ENCODE peak calls at places on chromosomes 3 and 15, in four cellular contexts. One of them, this sample, is unnamed.

GRCh38 chr15:82064824-82065223 is 19.0 kb upstream of the MEX3B start:
- DNase-seq in SK-N-SH: no peak
- DNase-seq in HepG2: no peak
- DNase-seq in K562: no peak
- DNase-seq in this sample: no peak

GRCh38 chr3:131491775-131492174 is 11.0 kb downstream of the MRPL3 start:
- DNase-seq in SK-N-SH: no peak
- DNase-seq in HepG2: no peak
- DNase-seq in K562: no peak
- DNase-seq in this sample: no peak

GRCh38 chr3:49671291-49672288 is 2.6 kb upstream of the APEH start:
- DNase-seq in SK-N-SH: peak; percentile 85
- DNase-seq in HepG2: peak; percentile 76
- DNase-seq in K562: peak; percentile 65
- DNase-seq in this sample: peak; percentile 61

GRCh38 chr3:66473637-66474036 is 27.2 kb downstream of the LRIG1 start:
- DNase-seq in SK-N-SH: no peak
- DNase-seq in HepG2: no peak
- DNase-seq in K562: no peak
- DNase-seq in this sample: no peak

GRCh38 chr15:42046597-42046996 is 25.8 kb upstream of the PLA2G4E start:
- DNase-seq in SK-N-SH: no peak
- DNase-seq in HepG2: peak; percentile 54
- DNase-seq in K562: no peak
- DNase-seq in this sample: no peak

GRCh38 chr3:155560594-155560993 is 184.3 kb downstream of the PLCH1 start:
- DNase-seq in SK-N-SH: no peak
- DNase-seq in HepG2: no peak
- DNase-seq in K562: no peak
- DNase-seq in this sample: peak; percentile 58

GRCh38 chr3:129039271-129040038 is 21.1 kb upstream of the GP9 start:
- DNase-seq in SK-N-SH: peak; percentile 88
- DNase-seq in HepG2: no peak
- DNase-seq in K562: no peak
- DNase-seq in this sample: no peak

GRCh38 chr3:130878464-130878863 is 15.4 kb upstream of the ATP2C1 start:
- DNase-seq in SK-N-SH: no peak
- DNase-seq in HepG2: no peak
- DNase-seq in K562: no peak
- DNase-seq in this sample: no peak

GRCh38 chr3:134002326-134002725 is 27.4 kb downstream of the SLCO2A1 start:
- DNase-seq in SK-N-SH: no peak
- DNase-seq in HepG2: no peak
- DNase-seq in K562: no peak
- DNase-seq in this sample: no peak

GRCh38 chr3:24963762-24964625 is 464.1 kb upstream of the RARB start:
- DNase-seq in SK-N-SH: peak; percentile 10
- DNase-seq in HepG2: peak; percentile 15
- DNase-seq in K562: no peak
- DNase-seq in this sample: peak; percentile 2

GRCh38 chr15:33292718-33293307 is 18.0 kb upstream of the RYR3 start:
- DNase-seq in SK-N-SH: peak; percentile 67
- DNase-seq in HepG2: peak; percentile 51
- DNase-seq in K562: peak; percentile 50
- DNase-seq in this sample: peak; percentile 51

GRCh38 chr3:141333796-141334626 is 34.3 kb upstream of the ZBTB38 start:
- DNase-seq in SK-N-SH: no peak
- DNase-seq in HepG2: no peak
- DNase-seq in K562: no peak
- DNase-seq in this sample: no peak

GRCh38 chr3:168864107-168865021 is 768.6 kb upstream of the GOLIM4 start:
- DNase-seq in SK-N-SH: no peak
- DNase-seq in HepG2: no peak
- DNase-seq in K562: no peak
- DNase-seq in this sample: no peak

GRCh38 chr3:11717301-11717700 is 73.6 kb upstream of the VGLL4 start:
- DNase-seq in SK-N-SH: no peak
- DNase-seq in HepG2: no peak
- DNase-seq in K562: no peak
- DNase-seq in this sample: no peak

GRCh38 chr3:40137586-40138295 is 171.8 kb upstream of the EIF1B start:
- DNase-seq in SK-N-SH: no peak
- DNase-seq in HepG2: no peak
- DNase-seq in K562: no peak
- DNase-seq in this sample: no peak

GRCh38 chr3:169661567-169662214 is 1.8 kb downstream of the MECOM start:
- DNase-seq in SK-N-SH: peak; percentile 76
- DNase-seq in HepG2: no peak
- DNase-seq in K562: no peak
- DNase-seq in this sample: no peak

GRCh38 chr3:126753191-126754160 is 49.4 kb downstream of the CHCHD6 start:
- DNase-seq in SK-N-SH: no peak
- DNase-seq in HepG2: peak; percentile 59
- DNase-seq in K562: no peak
- DNase-seq in this sample: no peak

GRCh38 chr15:69593981-69594966 is 141.7 kb downstream of the RPLP1 start:
- DNase-seq in SK-N-SH: no peak
- DNase-seq in HepG2: peak; percentile 98
- DNase-seq in K562: no peak
- DNase-seq in this sample: no peak

GRCh38 chr3:194675081-194675640 is 3.2 kb upstream of the LSG1 start:
- DNase-seq in SK-N-SH: no peak
- DNase-seq in HepG2: no peak
- DNase-seq in K562: peak; percentile 29
- DNase-seq in this sample: no peak

GRCh38 chr15:93829115-93829849 is 402.1 kb upstream of the MCTP2 start:
- DNase-seq in SK-N-SH: peak; percentile 36
- DNase-seq in HepG2: no peak
- DNase-seq in K562: no peak
- DNase-seq in this sample: no peak

GRCh38 chr3:14410501-14411165 is 8.2 kb downstream of the SLC6A6 start:
- DNase-seq in SK-N-SH: no peak
- DNase-seq in HepG2: peak; percentile 18
- DNase-seq in K562: peak; percentile 86
- DNase-seq in this sample: no peak

GRCh38 chr3:57743511-57743910 is 12.6 kb upstream of the SLMAP start:
- DNase-seq in SK-N-SH: no peak
- DNase-seq in HepG2: no peak
- DNase-seq in K562: no peak
- DNase-seq in this sample: no peak

GRCh38 chr3:193207290-193207689 is 33.7 kb upstream of the PLAAT1 start:
- DNase-seq in SK-N-SH: no peak
- DNase-seq in HepG2: no peak
- DNase-seq in K562: no peak
- DNase-seq in this sample: no peak

GRCh38 chr3:160822931-160823330 is 66.9 kb downstream of the PPM1L start:
- DNase-seq in SK-N-SH: no peak
- DNase-seq in HepG2: no peak
- DNase-seq in K562: no peak
- DNase-seq in this sample: no peak

GRCh38 chr3:152607179-152607578 is 227.8 kb upstream of the P2RY1 start:
- DNase-seq in SK-N-SH: no peak
- DNase-seq in HepG2: no peak
- DNase-seq in K562: no peak
- DNase-seq in this sample: no peak

GRCh38 chr3:37862219-37862711 is 585 bp downstream of the CTDSPL start:
- DNase-seq in SK-N-SH: peak; percentile 71
- DNase-seq in HepG2: no peak
- DNase-seq in K562: peak; percentile 78
- DNase-seq in this sample: no peak

GRCh38 chr3:65436580-65436979 is 602.1 kb downstream of the MAGI1 start:
- DNase-seq in SK-N-SH: peak; percentile 53
- DNase-seq in HepG2: peak; percentile 5
- DNase-seq in K562: no peak
- DNase-seq in this sample: no peak

DNA sequence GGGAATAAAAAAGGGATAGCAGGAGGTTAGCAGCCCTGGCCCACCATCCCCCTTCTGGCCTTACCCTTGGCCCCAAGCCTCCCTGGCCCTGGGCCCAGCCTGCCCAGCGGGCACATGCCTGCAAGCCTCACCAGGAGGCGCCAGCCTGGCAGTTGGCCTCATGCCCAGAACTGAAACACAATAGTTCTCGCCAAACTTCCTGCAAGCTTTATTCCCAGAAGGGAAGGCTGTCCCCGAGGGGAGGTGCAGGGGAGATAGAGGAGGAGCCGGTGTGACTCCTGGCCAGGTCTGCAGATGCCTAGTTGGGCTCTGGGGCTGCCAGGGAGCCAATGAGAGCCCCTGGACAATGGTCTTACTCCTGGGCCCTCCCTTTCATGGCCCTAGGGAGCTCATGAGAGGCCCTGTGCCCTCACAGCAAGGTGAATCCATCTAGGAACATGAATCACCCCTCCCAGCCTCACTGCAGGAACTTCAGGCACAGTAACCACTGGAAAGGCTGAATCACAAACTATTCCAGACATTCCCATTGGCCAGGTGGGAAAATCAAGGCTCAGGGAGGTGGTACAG is 4.0 kb downstream of the CCDC33 start:
- DNase-seq in SK-N-SH: peak; percentile 82
- DNase-seq in HepG2: peak; percentile 40
- DNase-seq in K562: no peak
- DNase-seq in this sample: peak; percentile 88
- TF ChIP-seq CTCF in SK-N-SH: peak; percentile 72
- TF ChIP-seq CTCF in HepG2: no peak
- TF ChIP-seq CTCF in K562: no peak
- TF ChIP-seq CTCF in this sample: peak; percentile 34

DNA sequence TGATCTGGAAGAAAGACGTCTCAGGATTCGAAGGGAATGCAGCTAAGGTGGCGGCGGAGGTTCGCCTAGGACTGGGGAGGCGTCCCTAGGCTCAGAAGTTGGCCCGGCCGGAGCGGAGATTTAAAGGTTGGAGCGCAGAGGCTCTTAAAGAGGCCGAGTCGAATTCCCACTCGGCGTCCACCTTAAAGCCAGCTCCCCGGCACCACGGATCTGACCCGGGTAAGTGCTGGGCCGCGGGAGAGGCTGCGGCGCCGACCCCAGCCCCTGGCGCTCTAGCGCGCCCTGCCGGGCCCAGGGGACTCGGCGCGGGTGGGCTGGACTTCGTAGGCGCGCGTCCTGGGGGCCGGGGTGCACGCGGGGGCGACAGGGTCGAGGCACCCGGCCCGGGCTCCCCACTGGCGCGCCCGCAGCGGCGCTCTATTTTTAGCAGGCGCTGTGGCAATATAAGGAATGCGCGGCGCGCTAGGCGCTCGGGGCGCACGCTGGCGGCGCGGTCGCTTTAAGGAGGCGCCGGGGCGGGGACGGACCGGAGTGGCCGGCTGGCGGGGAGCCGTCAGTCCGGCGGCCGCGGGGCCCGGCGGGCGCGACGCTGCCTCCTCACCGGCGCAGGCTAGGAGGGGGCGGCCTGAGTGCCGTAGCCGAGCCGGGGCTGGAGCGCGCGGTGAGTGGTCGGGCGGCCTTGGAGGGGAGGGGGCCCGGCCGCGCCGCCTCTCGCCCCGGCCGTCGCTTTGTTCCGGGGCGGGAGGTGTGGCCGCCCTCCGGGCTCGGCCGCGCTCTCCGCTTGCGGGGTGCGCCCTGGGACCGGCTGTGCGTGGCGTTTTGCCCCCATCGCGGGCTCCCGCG is at the start of gene MRAS:
- DNase-seq in SK-N-SH: peak; percentile 91
- DNase-seq in HepG2: peak; percentile 59
- DNase-seq in K562: peak; percentile 72
- DNase-seq in this sample: peak; percentile 57
- TF ChIP-seq ELF1 in SK-N-SH: no peak
- TF ChIP-seq ELF1 in HepG2: no peak
- TF ChIP-seq ELF1 in K562: no peak
- TF ChIP-seq ELF1 in this sample: no peak

DNA sequence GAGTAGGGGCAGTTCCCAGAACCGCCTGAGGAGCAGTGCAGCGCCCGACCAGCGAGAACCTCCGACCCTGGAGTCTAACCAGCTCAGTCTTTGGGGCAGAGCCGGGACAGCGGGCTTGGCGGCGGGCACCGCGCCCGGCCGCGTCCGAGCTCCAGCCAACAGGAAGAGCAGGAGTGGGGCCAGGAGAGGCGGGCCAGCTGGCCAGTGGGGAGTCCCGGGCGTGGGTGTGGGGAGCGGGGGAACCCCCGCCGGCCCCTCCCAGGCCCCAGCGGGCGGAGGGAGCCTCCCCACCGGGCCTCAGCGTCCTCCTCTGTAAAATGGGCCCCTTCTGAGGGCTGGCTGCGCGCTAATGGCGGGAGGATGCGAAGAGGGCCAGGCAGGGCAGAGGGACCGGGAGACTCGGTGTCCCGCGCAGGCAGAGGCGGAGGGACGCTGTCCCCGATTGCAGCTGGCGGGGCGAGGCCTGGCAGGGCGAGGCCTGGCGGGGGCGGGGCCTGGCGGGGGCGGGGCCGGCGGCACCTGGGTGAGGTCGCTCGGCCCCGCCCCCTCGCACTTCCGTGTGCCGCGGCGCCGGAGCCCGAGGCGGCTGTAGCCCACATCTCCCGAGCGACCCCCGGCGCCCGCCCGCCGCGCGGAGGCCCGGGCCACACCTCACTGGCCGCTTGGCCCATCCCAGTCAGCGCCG is at the start of gene PRKCD:
- DNase-seq in SK-N-SH: peak; percentile 93
- DNase-seq in HepG2: peak; percentile 54
- DNase-seq in K562: peak; percentile 93
- DNase-seq in this sample: peak; percentile 37
- TF ChIP-seq CTCF in SK-N-SH: peak; percentile 44
- TF ChIP-seq CTCF in HepG2: peak; percentile 27
- TF ChIP-seq CTCF in K562: no peak
- TF ChIP-seq CTCF in this sample: no peak

DNA sequence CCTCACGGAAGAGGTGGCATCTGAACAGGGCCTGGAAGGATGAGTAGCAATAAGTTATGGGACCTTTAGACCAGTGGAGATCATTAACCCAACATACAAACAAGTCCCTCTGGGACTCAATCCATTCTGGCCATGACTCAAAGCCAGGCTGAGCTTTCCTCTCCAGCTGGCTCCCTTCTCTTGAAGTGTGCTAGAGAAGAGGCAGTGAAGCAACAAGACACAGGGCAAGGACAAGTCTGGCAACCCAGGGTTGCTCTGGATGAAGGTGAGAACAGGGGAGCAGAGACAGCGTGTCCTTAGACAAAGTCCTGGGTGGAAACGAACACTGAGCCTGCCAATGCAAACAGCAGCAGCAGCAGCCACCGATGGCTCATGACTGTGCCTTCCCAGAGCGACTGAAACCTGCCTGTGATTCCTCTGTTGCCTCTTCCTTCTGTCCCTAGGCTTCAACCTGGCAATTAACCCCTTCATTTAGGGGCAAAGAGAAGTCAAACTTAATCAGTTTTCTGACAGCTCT is 86.8 kb downstream of the BDH1 start:
- DNase-seq in SK-N-SH: no peak
- DNase-seq in HepG2: peak; percentile 83
- DNase-seq in K562: no peak
- DNase-seq in this sample: no peak
- TF ChIP-seq ELF1 in SK-N-SH: no peak
- TF ChIP-seq ELF1 in HepG2: no peak
- TF ChIP-seq ELF1 in K562: no peak
- TF ChIP-seq ELF1 in this sample: no peak